ENCODE peak calls at places on chromosomes 1 and 21, in eight cellular contexts. N is hippocampal formation; L is stimulated activated CD8-positive, alpha-beta memory T cell treated with anti-CD3 and anti-CD28 coated beads, Interleukin-7, amount 100 ng/mL, for 1 hour; H is substantia nigra; Q is CD4-positive, CD25-positive, alpha-beta regulatory T cell; M is M059J; X is myocyte; B is breast epithelium. V is an unnamed sample.

GRCh38 chr21:42639646-42640152 is 13.7 kb upstream of the PDE9A start:
- DNase-seq in N (no peak), L (no peak), H (no peak), Q (no peak), M (no peak), X (no peak), B (no peak), V (no peak)

GRCh38 chr1:39410915-39411436 is 80.5 kb upstream of the BMP8A start:
- DNase-seq in N (peak), L (peak), H (peak), Q (peak), M (peak), X (peak), B (peak), V (peak)

GRCh38 chr21:37364722-37365121 is 1.9 kb upstream of the DYRK1A start:
- DNase-seq in N (no peak), L (no peak), H (no peak), Q (no peak), M (no peak), X (no peak), B (no peak), V (no peak)

GRCh38 chr1:115063238-115063901 is 25.9 kb downstream of the TSPAN2 start:
- DNase-seq in N (no peak), L (no peak), H (no peak), Q (peak), M (peak), X (no peak), B (no peak), V (no peak)

GRCh38 chr1:222168621-222169020 is 379.3 kb downstream of the HHIPL2 start:
- DNase-seq in N (no peak), L (no peak), H (no peak), Q (no peak), M (peak), X (no peak), B (no peak), V (no peak)

GRCh38 chr1:6775644-6776043 is 9.6 kb upstream of the CAMTA1 start:
- DNase-seq in N (no peak), L (no peak), H (no peak), Q (no peak), M (no peak), X (no peak), B (no peak), V (no peak)

GRCh38 chr1:91054780-91055481 is 33.1 kb upstream of the ZNF644 start:
- DNase-seq in N (no peak), L (no peak), H (no peak), Q (no peak), M (no peak), X (no peak), B (no peak), V (no peak)

GRCh38 chr1:101235696-101236545 is 898 bp upstream of the S1PR1 start:
- DNase-seq in N (no peak), L (peak), H (peak), Q (no peak), M (peak), X (peak), B (no peak), V (peak)

GRCh38 chr21:35343046-35343816 is 294.1 kb upstream of the RUNX1 start:
- DNase-seq in N (no peak), L (no peak), H (no peak), Q (peak), M (peak), X (no peak), B (no peak), V (no peak)

GRCh38 chr1:221515496-221515895 is 226.4 kb downstream of the DUSP10 start:
- DNase-seq in N (no peak), L (no peak), H (no peak), Q (no peak), M (no peak), X (no peak), B (no peak), V (no peak)

GRCh38 chr1:23951646-23952095 is 8.0 kb upstream of the PNRC2 start:
- DNase-seq in N (no peak), L (no peak), H (no peak), Q (no peak), M (peak), X (peak), B (no peak), V (no peak)

GRCh38 chr1:51453010-51453409 is 66.1 kb downstream of the EPS15 start:
- DNase-seq in N (no peak), L (no peak), H (no peak), Q (no peak), M (no peak), X (no peak), B (no peak), V (no peak)

GRCh38 chr1:198443374-198444233 is 96.9 kb downstream of the ATP6V1G3 start:
- DNase-seq in N (no peak), L (no peak), H (no peak), Q (no peak), M (peak), X (peak), B (no peak), V (no peak)

V was measured in endothelial cell.